ENCODE peak calls at places on chromosomes 13 and 19, in four cellular contexts. One of them, this sample, is unnamed.

GRCh38 chr19:43914051-43914450 is 21.0 kb downstream of the ZNF45 start:
- DNase-seq in Peyer's patch: no peak
- DNase-seq in left ventricle myocardium inferior: no peak
- DNase-seq in mesendoderm: peak; percentile 43
- DNase-seq in this sample: no peak

GRCh38 chr13:76489299-76489698 is 396.9 kb downstream of the KCTD12 start:
- DNase-seq in left ventricle myocardium inferior: no peak
- DNase-seq in Peyer's patch: no peak
- DNase-seq in mesendoderm: no peak
- DNase-seq in this sample: no peak

GRCh38 chr13:47484564-47484963 is 516.5 kb downstream of the SUCLA2 start:
- DNase-seq in mesendoderm: no peak
- DNase-seq in left ventricle myocardium inferior: no peak
- DNase-seq in Peyer's patch: no peak
- DNase-seq in this sample: no peak

GRCh38 chr13:75685239-75685697 is 49.1 kb downstream of the LMO7 start:
- DNase-seq in left ventricle myocardium inferior: no peak
- DNase-seq in Peyer's patch: no peak
- DNase-seq in mesendoderm: peak; percentile 84
- DNase-seq in this sample: peak; percentile 65

GRCh38 chr13:79647518-79647917 is 166.6 kb downstream of the NDFIP2 start:
- DNase-seq in Peyer's patch: no peak
- DNase-seq in left ventricle myocardium inferior: no peak
- DNase-seq in mesendoderm: no peak
- DNase-seq in this sample: no peak

GRCh38 chr13:47455581-47455980 is 545.5 kb downstream of the SUCLA2 start:
- DNase-seq in Peyer's patch: no peak
- DNase-seq in left ventricle myocardium inferior: no peak
- DNase-seq in mesendoderm: no peak
- DNase-seq in this sample: no peak

GRCh38 chr13:33490461-33491327 is 205.1 kb upstream of the STARD13 start:
- DNase-seq in mesendoderm: peak; percentile 88
- DNase-seq in left ventricle myocardium inferior: no peak
- DNase-seq in Peyer's patch: no peak
- DNase-seq in this sample: peak; percentile 90

GRCh38 chr19:14798760-14799159 is 20.4 kb upstream of the ADGRE2 start:
- DNase-seq in Peyer's patch: no peak
- DNase-seq in mesendoderm: no peak
- DNase-seq in left ventricle myocardium inferior: no peak
- DNase-seq in this sample: no peak

GRCh38 chr13:79485014-79485441 is 4.1 kb downstream of the NDFIP2 start:
- DNase-seq in mesendoderm: peak; percentile 57
- DNase-seq in Peyer's patch: peak; percentile 44
- DNase-seq in left ventricle myocardium inferior: no peak
- DNase-seq in this sample: no peak

GRCh38 chr19:47227347-47228167 is 3.4 kb downstream of the BBC3 start:
- DNase-seq in mesendoderm: peak; percentile 100
- DNase-seq in Peyer's patch: peak; percentile 77
- DNase-seq in left ventricle myocardium inferior: peak; percentile 93
- DNase-seq in this sample: peak; percentile 99

GRCh38 chr13:110010433-110011135 is 224.2 kb upstream of the IRS2 start:
- DNase-seq in Peyer's patch: no peak
- DNase-seq in mesendoderm: no peak
- DNase-seq in left ventricle myocardium inferior: no peak
- DNase-seq in this sample: no peak

GRCh38 chr13:105471683-105472082 is 1063.8 kb downstream of the EFNB2 start:
- DNase-seq in mesendoderm: no peak
- DNase-seq in Peyer's patch: no peak
- DNase-seq in left ventricle myocardium inferior: no peak
- DNase-seq in this sample: no peak

GRCh38 chr19:50357178-50358100 is 8.0 kb downstream of the NAPSA start:
- DNase-seq in Peyer's patch: peak; percentile 82
- DNase-seq in left ventricle myocardium inferior: peak; percentile 77
- DNase-seq in mesendoderm: peak; percentile 58
- DNase-seq in this sample: peak; percentile 93

GRCh38 chr19:16841391-16841926 is 12.3 kb downstream of the SIN3B start:
- DNase-seq in mesendoderm: no peak
- DNase-seq in Peyer's patch: no peak
- DNase-seq in left ventricle myocardium inferior: no peak
- DNase-seq in this sample: no peak

GRCh38 chr13:61612192-61612591 is 196.5 kb upstream of the PCDH20 start:
- DNase-seq in mesendoderm: no peak
- DNase-seq in left ventricle myocardium inferior: no peak
- DNase-seq in Peyer's patch: no peak
- DNase-seq in this sample: no peak

GRCh38 chr19:12873891-12874745 is 7.1 kb downstream of the DNASE2 start:
- DNase-seq in left ventricle myocardium inferior: no peak
- DNase-seq in Peyer's patch: no peak
- DNase-seq in mesendoderm: no peak
- DNase-seq in this sample: no peak

GRCh38 chr19:55228403-55229031 is at the start of gene TMEM86B:
- DNase-seq in left ventricle myocardium inferior: no peak
- DNase-seq in Peyer's patch: peak; percentile 79
- DNase-seq in mesendoderm: no peak
- DNase-seq in this sample: no peak

GRCh38 chr19:33152178-33152577 is 20.3 kb downstream of the WDR88 start:
- DNase-seq in mesendoderm: no peak
- DNase-seq in left ventricle myocardium inferior: no peak
- DNase-seq in Peyer's patch: no peak
- DNase-seq in this sample: peak; percentile 1

GRCh38 chr13:68714292-68714691 is 1393.3 kb upstream of the ATXN8OS start:
- DNase-seq in mesendoderm: peak; percentile 83
- DNase-seq in left ventricle myocardium inferior: no peak
- DNase-seq in Peyer's patch: no peak
- DNase-seq in this sample: no peak

GRCh38 chr13:33931397-33931987 is 113.5 kb downstream of the RFC3 start:
- DNase-seq in mesendoderm: peak; percentile 65
- DNase-seq in Peyer's patch: no peak
- DNase-seq in left ventricle myocardium inferior: no peak
- DNase-seq in this sample: peak; percentile 63

GRCh38 chr13:97280478-97280877 is 58.3 kb downstream of the MBNL2 start:
- DNase-seq in left ventricle myocardium inferior: no peak
- DNase-seq in mesendoderm: peak; percentile 56
- DNase-seq in Peyer's patch: no peak
- DNase-seq in this sample: no peak

GRCh38 chr19:31701146-31701545 is 351.9 kb upstream of the TSHZ3 start:
- DNase-seq in mesendoderm: no peak
- DNase-seq in left ventricle myocardium inferior: no peak
- DNase-seq in Peyer's patch: no peak
- DNase-seq in this sample: no peak

GRCh38 chr19:5889288-5889971 is 14.2 kb downstream of the NDUFA11 start:
- DNase-seq in left ventricle myocardium inferior: no peak
- DNase-seq in mesendoderm: no peak
- DNase-seq in Peyer's patch: no peak
- DNase-seq in this sample: no peak

GRCh38 chr13:30610311-30610710 is 7.4 kb upstream of the USPL1 start:
- DNase-seq in Peyer's patch: no peak
- DNase-seq in mesendoderm: no peak
- DNase-seq in left ventricle myocardium inferior: no peak
- DNase-seq in this sample: no peak

GRCh38 chr19:45016388-45017314 is 15.4 kb downstream of the RELB start:
- DNase-seq in left ventricle myocardium inferior: peak; percentile 40
- DNase-seq in Peyer's patch: no peak
- DNase-seq in mesendoderm: peak; percentile 85
- DNase-seq in this sample: peak; percentile 92

GRCh38 chr19:14021474-14021873 is 6.5 kb upstream of the RLN3 start:
- DNase-seq in mesendoderm: peak; percentile 55
- DNase-seq in Peyer's patch: no peak
- DNase-seq in left ventricle myocardium inferior: no peak
- DNase-seq in this sample: peak; percentile 62

GRCh38 chr19:33906578-33907335 is 110.1 kb downstream of the KCTD15 start:
- DNase-seq in mesendoderm: peak; percentile 89
- DNase-seq in left ventricle myocardium inferior: peak; percentile 18
- DNase-seq in Peyer's patch: no peak
- DNase-seq in this sample: peak; percentile 85

GRCh38 chr13:78239681-78240080 is 321.1 kb upstream of the EDNRB start:
- DNase-seq in mesendoderm: peak; percentile 35
- DNase-seq in Peyer's patch: no peak
- DNase-seq in left ventricle myocardium inferior: no peak
- DNase-seq in this sample: peak; percentile 46

GRCh38 chr13:100439247-100439955 is 149.2 kb downstream of the GGACT start:
- DNase-seq in mesendoderm: peak; percentile 27
- DNase-seq in Peyer's patch: no peak
- DNase-seq in left ventricle myocardium inferior: no peak
- DNase-seq in this sample: no peak

GRCh38 chr13:105033999-105034398 is 1501.5 kb downstream of the EFNB2 start:
- DNase-seq in left ventricle myocardium inferior: no peak
- DNase-seq in mesendoderm: peak; percentile 54
- DNase-seq in Peyer's patch: no peak
- DNase-seq in this sample: peak; percentile 44

GRCh38 chr19:33220735-33221134 is 4.9 kb downstream of the SLC7A10 start:
- DNase-seq in left ventricle myocardium inferior: no peak
- DNase-seq in Peyer's patch: no peak
- DNase-seq in mesendoderm: no peak
- DNase-seq in this sample: no peak

GRCh38 chr19:6218497-6219146 is 61.2 kb downstream of the MLLT1 start:
- DNase-seq in Peyer's patch: peak; percentile 88
- DNase-seq in mesendoderm: peak; percentile 90
- DNase-seq in left ventricle myocardium inferior: peak; percentile 88
- DNase-seq in this sample: peak; percentile 98

GRCh38 chr19:2328401-2329161 is at the start of the genes LSM7 and SPPL2B:
- DNase-seq in mesendoderm: peak; percentile 90
- DNase-seq in Peyer's patch: peak; percentile 95
- DNase-seq in left ventricle myocardium inferior: peak; percentile 90
- DNase-seq in this sample: peak; percentile 93

GRCh38 chr19:10593148-10593547 is 6.0 kb upstream of the AP1M2 start:
- DNase-seq in mesendoderm: no peak
- DNase-seq in Peyer's patch: no peak
- DNase-seq in left ventricle myocardium inferior: no peak
- DNase-seq in this sample: no peak
- H3K27ac ChIP-seq in mesendoderm: no peak overlapping the region
- H3K27ac ChIP-seq in Peyer's patch: peak overlapping the region; percentile 66
- H3K27ac ChIP-seq in left ventricle myocardium inferior: peak overlapping the region; percentile 16
- H3K27ac ChIP-seq in this sample: no peak overlapping the region

GRCh38 chr19:18433039-18433691 is 4.8 kb downstream of the ISYNA1 start:
- DNase-seq in mesendoderm: peak; percentile 56
- DNase-seq in left ventricle myocardium inferior: no peak
- DNase-seq in Peyer's patch: no peak
- DNase-seq in this sample: peak; percentile 81
- H3K4me1 ChIP-seq in mesendoderm: peaks cover 3% of the 10 kb centered on the region
- H3K4me1 ChIP-seq in left ventricle myocardium inferior: peaks cover 68% of the 10 kb centered on the region
- H3K4me1 ChIP-seq in Peyer's patch: peaks cover 48% of the 10 kb centered on the region
- H3K4me1 ChIP-seq in this sample: peaks cover 7% of the 10 kb centered on the region

GRCh38 chr19:48837586-48838191 is 1.4 kb upstream of the HSD17B14 start:
- DNase-seq in left ventricle myocardium inferior: no peak
- DNase-seq in mesendoderm: no peak
- DNase-seq in Peyer's patch: no peak
- DNase-seq in this sample: peak; percentile 60

GRCh38 chr19:48837081-48837524 is 812 bp upstream of the HSD17B14 start:
- DNase-seq in mesendoderm: peak; percentile 98
- DNase-seq in left ventricle myocardium inferior: peak; percentile 81
- DNase-seq in Peyer's patch: peak; percentile 62
- DNase-seq in this sample: peak; percentile 99

GRCh38 chr19:48836089-48837017 is at the start of gene HSD17B14:
- DNase-seq in left ventricle myocardium inferior: no peak
- DNase-seq in mesendoderm: peak; percentile 88
- DNase-seq in Peyer's patch: no peak
- DNase-seq in this sample: peak; percentile 93

GRCh38 chr19:48833977-48834376 is 2.3 kb downstream of the HSD17B14 start:
- DNase-seq in left ventricle myocardium inferior: no peak
- DNase-seq in Peyer's patch: no peak
- DNase-seq in mesendoderm: peak; percentile 89
- DNase-seq in this sample: peak; percentile 59

GRCh38 chr19:48835734-48836088 is 580 bp downstream of the HSD17B14 start:
- DNase-seq in mesendoderm: peak; percentile 97
- DNase-seq in left ventricle myocardium inferior: peak; percentile 92
- DNase-seq in Peyer's patch: peak; percentile 97
- DNase-seq in this sample: peak; percentile 99
- H3K27ac ChIP-seq in mesendoderm: peak overlapping the region; percentile 76
- H3K27ac ChIP-seq in left ventricle myocardium inferior: peak overlapping the region; percentile 73
- H3K27ac ChIP-seq in Peyer's patch: peak overlapping the region; percentile 69
- H3K27ac ChIP-seq in this sample: peak overlapping the region; percentile 75

DNA sequence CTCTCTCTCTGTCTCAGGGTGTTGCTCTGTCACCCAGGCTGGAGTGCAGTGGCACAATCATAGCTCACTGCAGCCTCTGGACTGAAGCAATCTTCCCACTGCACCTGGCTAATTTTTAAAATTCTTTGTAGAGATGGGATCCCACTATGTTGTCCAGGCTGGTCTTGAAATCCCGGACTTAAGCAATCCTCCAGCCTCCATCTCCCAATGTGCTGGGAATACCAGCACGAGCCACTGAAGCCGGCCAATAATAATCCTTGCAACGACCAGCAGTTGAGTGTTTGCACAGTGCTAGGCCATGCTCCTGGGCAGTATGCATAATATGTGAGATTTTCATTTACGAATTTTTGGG is 640 bp upstream of the EPOR start:
- DNase-seq in left ventricle myocardium inferior: no peak
- DNase-seq in Peyer's patch: no peak
- DNase-seq in mesendoderm: no peak
- DNase-seq in this sample: no peak
- H3K4me1 ChIP-seq in left ventricle myocardium inferior: peaks cover 42% of the 10 kb centered on the region
- H3K4me1 ChIP-seq in Peyer's patch: peaks cover 34% of the 10 kb centered on the region
- H3K4me1 ChIP-seq in mesendoderm: no peaks in the 10 kb centered on the region
- H3K4me1 ChIP-seq in this sample: no peaks in the 10 kb centered on the region

GRCh38 chr13:27921961-27922910 is 2.4 kb downstream of the PDX1 start:
- DNase-seq in left ventricle myocardium inferior: no peak
- DNase-seq in mesendoderm: no peak
- DNase-seq in Peyer's patch: no peak
- DNase-seq in this sample: peak; percentile 65

GRCh38 chr13:27922974-27923612 is 3.3 kb downstream of the PDX1 start:
- DNase-seq in Peyer's patch: no peak
- DNase-seq in left ventricle myocardium inferior: no peak
- DNase-seq in mesendoderm: no peak
- DNase-seq in this sample: peak; percentile 51

GRCh38 chr13:27924529-27925141 is 4.8 kb downstream of the PDX1 start:
- DNase-seq in left ventricle myocardium inferior: no peak
- DNase-seq in Peyer's patch: no peak
- DNase-seq in mesendoderm: no peak
- DNase-seq in this sample: no peak

GRCh38 chr13:27925220-27925991 is 5.6 kb downstream of the PDX1 start:
- DNase-seq in mesendoderm: no peak
- DNase-seq in Peyer's patch: no peak
- DNase-seq in left ventricle myocardium inferior: no peak
- DNase-seq in this sample: no peak

DNA sequence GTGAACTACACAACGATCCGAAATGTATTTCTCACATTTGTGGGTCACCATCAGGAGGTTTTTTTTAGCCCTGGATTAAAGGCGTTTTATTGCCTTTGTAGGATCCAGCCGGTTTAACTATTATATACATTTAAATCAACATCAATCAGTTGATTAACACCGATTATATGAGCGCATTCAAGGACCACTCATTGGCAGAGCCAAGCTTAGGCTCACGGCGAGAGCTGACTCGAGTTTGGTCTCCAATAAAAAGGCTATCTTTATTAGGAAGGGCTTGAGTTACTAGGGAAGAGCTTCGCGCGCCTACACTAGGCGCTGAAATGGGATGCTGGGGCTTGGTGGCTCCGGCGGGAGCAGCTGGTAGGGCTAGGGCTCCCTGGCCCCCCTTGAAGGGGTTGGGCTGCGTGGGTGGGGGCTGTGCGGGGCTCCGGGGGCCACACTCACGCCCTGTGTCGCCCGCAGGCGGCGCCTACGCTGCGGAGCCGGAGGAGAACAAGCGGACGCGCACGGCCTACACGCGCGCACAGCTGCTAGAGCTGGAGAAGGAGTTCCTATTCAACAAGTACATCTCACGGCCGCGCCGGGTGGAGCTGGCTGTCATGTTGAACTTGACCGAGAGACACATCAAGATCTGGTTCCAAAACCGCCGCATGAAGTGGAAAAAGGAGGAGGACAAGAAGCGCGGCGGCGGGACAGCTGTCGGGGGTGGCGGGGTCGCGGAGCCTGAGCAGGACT is 4.2 kb downstream of the PDX1 start:
- DNase-seq in Peyer's patch: peak; percentile 52
- DNase-seq in mesendoderm: no peak
- DNase-seq in left ventricle myocardium inferior: no peak
- DNase-seq in this sample: peak; percentile 77
- H3K27ac ChIP-seq in Peyer's patch: no peak overlapping the region
- H3K27ac ChIP-seq in mesendoderm: no peak overlapping the region
- H3K27ac ChIP-seq in left ventricle myocardium inferior: no peak overlapping the region
- H3K27ac ChIP-seq in this sample: no peak overlapping the region